ENCODE peak calls at places on chromosomes 11 and 22, in four cellular contexts. C is neural crest cell, K is tibial nerve, A is fibroblast of lung. V is an unnamed sample.

GRCh38 chr11:73185680-73186293 is 32.3 kb upstream of the P2RY2 start:
- DNase-seq in A (peak; percentile 18), K (no peak), C (no peak), V (no peak)

GRCh38 chr11:43021466-43021865 is 290.3 kb upstream of the API5 start:
- DNase-seq in A (no peak), K (no peak), C (peak; percentile 18), V (no peak)

GRCh38 chr22:49983148-49984042 is 22.8 kb downstream of the PIM3 start:
- DNase-seq in C (no peak), A (no peak), K (no peak), V (no peak)

GRCh38 chr11:16956538-16957153 is 57.6 kb downstream of the PLEKHA7 start:
- DNase-seq in C (no peak), K (no peak), A (no peak), V (no peak)

GRCh38 chr11:110098645-110099044 is 5.5 kb downstream of the ZC3H12C start:
- DNase-seq in C (no peak), K (no peak), A (no peak), V (no peak)

GRCh38 chr11:25441432-25441831 is 890.5 kb upstream of the ANO3 start:
- DNase-seq in C (no peak), A (peak; percentile 89), K (no peak), V (no peak)

GRCh38 chr11:87859583-87859982 is 315.7 kb downstream of the RAB38 start:
- DNase-seq in C (no peak), A (no peak), K (no peak), V (no peak)

GRCh38 chr11:133331031-133331430 is 201.3 kb downstream of the OPCML start:
- DNase-seq in K (no peak), C (no peak), A (no peak), V (no peak)

GRCh38 chr22:27986937-27987336 is 67.9 kb upstream of the PITPNB start:
- DNase-seq in C (no peak), K (no peak), A (no peak), V (no peak)

GRCh38 chr11:134949121-134949591 is 537.1 kb upstream of the B3GAT1 start:
- DNase-seq in A (peak; percentile 79), C (no peak), K (no peak), V (no peak)

GRCh38 chr11:65809496-65809895 is 22.6 kb downstream of the OVOL1 start:
- DNase-seq in C (no peak), K (no peak), A (no peak), V (no peak)

GRCh38 chr11:129278586-129279319 is 86.6 kb upstream of the ARHGAP32 start:
- DNase-seq in K (no peak), A (no peak), C (peak; percentile 21), V (no peak)

GRCh38 chr11:78022397-78023396 is at the start of gene KCTD14:
- DNase-seq in K (no peak), A (no peak), C (peak; percentile 3), V (no peak)

GRCh38 chr11:33564856-33565453 is 135.7 kb downstream of the C11orf91 start:
- DNase-seq in A (no peak), C (no peak), K (no peak), V (no peak)

GRCh38 chr11:1126491-1126926 is 31.2 kb upstream of the MUC5AC start:
- DNase-seq in K (no peak), A (no peak), C (no peak), V (no peak)

GRCh38 chr22:19356708-19357269 is 65.3 kb upstream of the CLTCL1 start:
- DNase-seq in K (no peak), A (no peak), C (no peak), V (no peak)

GRCh38 chr11:70736937-70737640 is 338.8 kb downstream of the CTTN start:
- DNase-seq in K (no peak), C (no peak), A (no peak), V (no peak)

GRCh38 chr11:28448186-28448585 is 340.0 kb downstream of the METTL15 start:
- DNase-seq in A (no peak), K (no peak), C (no peak), V (no peak)

GRCh38 chr22:38219644-38220043 is 17.9 kb downstream of the MAFF start:
- DNase-seq in A (no peak), K (no peak), C (no peak), V (no peak)

GRCh38 chr11:1674194-1674878 is 22.7 kb upstream of the KRTAP5-6 start:
- DNase-seq in C (no peak), K (no peak), A (no peak), V (no peak)

DNA sequence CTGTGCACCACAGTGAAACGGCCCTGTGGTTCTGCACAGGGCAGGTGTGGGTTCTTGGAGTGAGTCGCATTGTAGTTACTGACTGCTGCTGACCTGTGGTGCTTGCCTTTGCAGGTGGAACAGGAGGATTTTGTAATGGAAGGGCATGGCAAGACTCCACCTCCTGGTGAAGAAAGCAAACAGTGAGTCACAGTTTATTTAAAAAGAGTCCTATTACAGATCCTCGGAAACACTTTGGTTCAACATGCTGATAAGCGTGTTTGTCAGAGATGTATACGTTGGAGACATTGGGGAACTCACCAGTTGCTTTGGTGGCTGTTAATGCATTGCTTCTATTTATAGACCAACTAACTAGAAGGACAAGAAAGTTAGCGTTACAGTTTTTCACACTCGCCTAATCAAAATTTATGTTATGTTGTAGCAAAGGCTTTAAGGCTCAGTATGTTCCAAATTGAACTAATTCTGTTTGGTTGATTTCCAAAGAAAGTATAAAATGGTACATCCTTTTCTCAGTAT is 21.7 kb upstream of the TNRC6B start:
- DNase-seq in A (peak; percentile 78), C (no peak), K (no peak), V (no peak)
- TF ChIP-seq CTCF in A (no peak), C (no peak), K (no peak), V (no peak)

DNA sequence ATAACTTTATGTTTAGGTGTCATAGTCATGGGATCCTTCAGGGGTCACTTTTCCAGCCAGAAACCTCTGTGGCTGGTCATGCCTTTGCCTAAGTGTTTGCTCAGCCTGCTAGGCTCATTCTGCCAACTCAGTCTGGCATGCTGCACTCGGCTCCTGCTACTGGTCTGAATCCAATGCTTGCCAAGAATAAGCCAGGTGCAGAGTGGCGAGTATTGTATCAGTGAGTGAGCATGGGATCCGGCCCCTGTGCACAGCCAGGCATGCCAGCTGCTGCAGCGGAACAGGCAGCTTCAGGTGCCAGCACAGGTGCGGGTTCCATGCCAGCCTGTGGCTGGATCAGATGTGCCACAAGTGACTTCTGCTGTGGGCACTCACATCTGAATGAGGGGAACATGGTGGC is 1269.3 kb upstream of the CNTN5 start:
- DNase-seq in C (no peak), K (no peak), A (no peak), V (no peak)
- TF ChIP-seq CTCF in C (no peak), K (no peak), A (no peak), V (no peak)

DNA sequence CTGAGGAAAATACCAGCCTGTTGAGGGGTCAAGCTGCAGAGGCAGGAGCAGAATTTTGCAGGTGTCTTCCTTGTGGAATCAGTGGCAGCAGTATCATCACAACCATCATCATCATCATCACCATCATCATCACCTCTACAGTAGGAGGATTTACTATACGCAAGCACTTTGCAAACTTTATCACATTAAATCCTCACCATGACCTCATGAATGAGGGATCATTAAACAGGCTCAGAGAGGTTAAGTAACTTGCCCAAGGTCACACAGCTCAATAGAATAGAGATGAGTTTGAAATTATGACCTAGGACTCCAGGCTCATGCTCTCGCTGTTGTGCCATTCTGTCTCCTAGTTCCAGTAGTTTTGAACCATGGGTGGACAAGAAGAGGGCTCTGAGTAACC is 25.6 kb downstream of the PTPN5 start:
- DNase-seq in A (no peak), C (no peak), K (no peak), V (no peak)
- TF ChIP-seq CTCF in A (no peak), C (no peak), K (no peak), V (no peak)

DNA sequence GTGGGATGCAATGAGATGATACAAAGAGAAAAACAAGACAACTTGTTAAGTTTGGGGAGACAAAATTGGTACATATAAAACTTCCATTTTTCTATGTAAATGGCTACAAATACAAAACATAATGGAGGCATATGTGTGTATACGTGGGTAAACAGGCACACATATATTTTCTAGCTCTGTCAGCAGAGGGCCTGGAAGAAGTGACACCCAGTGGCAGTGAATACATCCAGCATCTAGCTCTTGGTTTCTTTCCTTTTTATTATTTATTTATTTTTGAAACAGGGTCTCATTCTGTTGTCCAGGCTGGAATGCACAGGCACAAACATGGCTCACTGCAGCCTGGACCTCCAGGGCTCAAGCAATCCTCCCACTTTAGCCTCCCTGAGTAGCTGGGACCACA is 5.0 kb upstream of the RASL10A start:
- DNase-seq in K (no peak), C (no peak), A (no peak), V (no peak)
- TF ChIP-seq CTCF in K (no peak), C (peak; percentile 32), A (no peak), V (peak; percentile 15)

GRCh38 chr22:37115032-37115431 is 5.5 kb upstream of the TMPRSS6 start:
- DNase-seq in K (no peak), C (no peak), A (no peak), V (no peak)
- TF ChIP-seq CTCF in K (no peak), C (no peak), A (no peak), V (no peak)

GRCh38 chr11:103736986-103737622 is 299.3 kb upstream of the DDI1 start:
- DNase-seq in C (no peak), A (no peak), K (no peak), V (no peak)
- TF ChIP-seq CTCF in C (no peak), A (no peak), K (no peak), V (no peak)

DNA sequence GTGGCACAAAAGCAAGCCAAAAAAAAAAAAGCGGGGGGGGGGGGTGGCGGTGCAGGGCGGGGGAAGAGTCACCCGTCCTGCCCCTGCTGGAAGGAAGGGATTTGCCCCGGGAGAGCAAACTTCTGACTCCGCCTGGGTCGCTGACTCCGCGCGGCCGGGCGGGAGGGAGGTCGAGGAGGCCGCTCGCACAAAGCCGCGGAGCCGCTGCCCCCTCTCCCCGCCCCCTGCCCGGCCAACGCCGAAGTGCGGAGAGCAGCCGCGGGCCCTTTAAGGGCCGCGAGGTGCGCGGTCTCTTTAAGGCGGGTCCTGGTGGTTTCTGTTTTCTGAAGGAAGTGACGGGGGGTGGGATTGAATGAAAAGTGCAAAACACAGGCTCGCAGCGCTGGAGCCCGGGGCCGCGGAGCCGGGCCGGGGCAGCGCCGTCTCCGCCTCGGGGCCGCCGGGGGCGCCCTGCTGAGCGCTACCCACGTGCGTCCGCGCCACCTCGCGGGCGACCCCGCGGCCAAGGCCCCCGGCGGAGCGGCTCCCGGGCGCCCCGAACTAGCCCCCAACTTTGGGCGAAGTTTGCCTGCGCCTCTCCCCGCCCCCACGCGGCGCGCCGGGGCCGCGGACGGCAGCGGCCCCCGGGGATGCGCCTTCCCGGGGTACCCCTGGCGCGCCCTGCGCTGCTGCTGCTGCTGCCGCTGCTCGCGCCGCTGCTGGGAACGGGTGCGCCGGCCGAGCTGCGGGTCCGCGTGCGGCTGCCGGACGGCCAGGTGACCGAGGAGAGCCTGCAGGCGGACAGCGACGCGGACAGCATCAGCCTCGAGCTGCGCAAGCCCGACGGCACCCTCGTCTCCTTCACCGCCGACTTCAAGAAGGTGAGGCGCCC is at the start of gene OAF:
- DNase-seq in K (peak; percentile 51), C (peak; percentile 81), A (peak; percentile 90), V (peak; percentile 78)
- TF ChIP-seq CTCF in K (peak; percentile 13), C (peak; percentile 51), A (no peak), V (no peak)